ENCODE peak calls at places on chromosomes 5 and 9, in seven cellular contexts. One of them, this sample, is unnamed.

GRCh38 chr9:123542435-123543225 is 186.6 kb downstream of the CRB2 start:
- DNase-seq in K562: no peak
- DNase-seq in SK-N-SH: no peak
- DNase-seq in HepG2: peak
- DNase-seq in H1: no peak
- DNase-seq in HCT116: no peak
- DNase-seq in GM12878: no peak
- DNase-seq in this sample: no peak

GRCh38 chr9:14466828-14467227 is 152.9 kb upstream of the NFIB start:
- DNase-seq in HepG2: no peak
- DNase-seq in H1: no peak
- DNase-seq in SK-N-SH: no peak
- DNase-seq in HCT116: no peak
- DNase-seq in K562: no peak
- DNase-seq in GM12878: no peak
- DNase-seq in this sample: no peak

GRCh38 chr5:91146905-91147600 is 236.1 kb downstream of the ARRDC3 start:
- DNase-seq in HCT116: no peak
- DNase-seq in GM12878: no peak
- DNase-seq in K562: no peak
- DNase-seq in SK-N-SH: no peak
- DNase-seq in HepG2: no peak
- DNase-seq in H1: no peak
- DNase-seq in this sample: no peak

GRCh38 chr5:68264024-68264956 is 48.7 kb downstream of the PIK3R1 start:
- DNase-seq in H1: no peak
- DNase-seq in HepG2: peak
- DNase-seq in SK-N-SH: no peak
- DNase-seq in K562: no peak
- DNase-seq in HCT116: no peak
- DNase-seq in GM12878: no peak
- DNase-seq in this sample: no peak

GRCh38 chr9:34206561-34206960 is 27.7 kb downstream of the UBAP1 start:
- DNase-seq in HepG2: peak
- DNase-seq in SK-N-SH: no peak
- DNase-seq in HCT116: no peak
- DNase-seq in H1: no peak
- DNase-seq in K562: no peak
- DNase-seq in GM12878: no peak
- DNase-seq in this sample: no peak

GRCh38 chr5:36657563-36657995 is 51.2 kb downstream of the SLC1A3 start:
- DNase-seq in SK-N-SH: no peak
- DNase-seq in HCT116: peak
- DNase-seq in HepG2: peak
- DNase-seq in GM12878: no peak
- DNase-seq in K562: no peak
- DNase-seq in H1: no peak
- DNase-seq in this sample: no peak

GRCh38 chr5:19406576-19407365 is 581.2 kb downstream of the CDH18 start:
- DNase-seq in SK-N-SH: no peak
- DNase-seq in HepG2: no peak
- DNase-seq in GM12878: no peak
- DNase-seq in H1: no peak
- DNase-seq in K562: no peak
- DNase-seq in HCT116: no peak
- DNase-seq in this sample: no peak

GRCh38 chr5:9869616-9870288 is 239.6 kb upstream of the TAS2R1 start:
- DNase-seq in SK-N-SH: no peak
- DNase-seq in K562: no peak
- DNase-seq in H1: no peak
- DNase-seq in GM12878: no peak
- DNase-seq in HCT116: no peak
- DNase-seq in HepG2: no peak
- DNase-seq in this sample: no peak

GRCh38 chr9:129052592-129052991 is 16.2 kb downstream of the MIGA2 start:
- DNase-seq in GM12878: no peak
- DNase-seq in HepG2: no peak
- DNase-seq in H1: no peak
- DNase-seq in HCT116: peak
- DNase-seq in SK-N-SH: no peak
- DNase-seq in K562: peak
- DNase-seq in this sample: peak

GRCh38 chr5:39370555-39371366 is 6.5 kb upstream of the C9 start:
- DNase-seq in SK-N-SH: no peak
- DNase-seq in K562: no peak
- DNase-seq in GM12878: no peak
- DNase-seq in HepG2: no peak
- DNase-seq in HCT116: no peak
- DNase-seq in H1: no peak
- DNase-seq in this sample: no peak

DNA sequence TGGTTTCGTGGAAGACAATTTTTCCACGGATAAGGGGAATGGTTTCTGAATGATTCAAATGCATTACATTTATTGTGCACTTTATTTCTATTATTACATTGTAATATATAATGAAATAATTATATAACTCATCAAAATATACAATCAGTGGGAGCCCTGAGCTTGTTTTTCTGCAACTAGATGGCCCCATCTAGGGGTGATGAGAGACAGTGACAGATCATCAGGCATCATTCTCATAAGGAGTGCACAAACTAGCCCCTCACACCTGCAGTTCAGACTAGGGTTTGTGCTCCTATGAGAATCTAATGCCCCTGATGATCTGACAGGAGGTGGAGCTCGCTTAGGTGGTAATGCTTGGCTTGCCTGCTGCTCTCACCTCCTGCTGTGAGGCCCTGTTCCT is 6.4 kb downstream of the ISCA1 start:
- DNase-seq in HCT116: no peak
- DNase-seq in H1: no peak
- DNase-seq in SK-N-SH: no peak
- DNase-seq in HepG2: no peak
- DNase-seq in GM12878: no peak
- DNase-seq in K562: no peak
- DNase-seq in this sample: no peak
- TF ChIP-seq JUND in HCT116: no peak
- TF ChIP-seq JUND in H1: no peak
- TF ChIP-seq JUND in SK-N-SH: no peak
- TF ChIP-seq JUND in HepG2: no peak
- TF ChIP-seq JUND in GM12878: no peak
- TF ChIP-seq JUND in K562: no peak
- TF ChIP-seq JUND in this sample: no peak

DNA sequence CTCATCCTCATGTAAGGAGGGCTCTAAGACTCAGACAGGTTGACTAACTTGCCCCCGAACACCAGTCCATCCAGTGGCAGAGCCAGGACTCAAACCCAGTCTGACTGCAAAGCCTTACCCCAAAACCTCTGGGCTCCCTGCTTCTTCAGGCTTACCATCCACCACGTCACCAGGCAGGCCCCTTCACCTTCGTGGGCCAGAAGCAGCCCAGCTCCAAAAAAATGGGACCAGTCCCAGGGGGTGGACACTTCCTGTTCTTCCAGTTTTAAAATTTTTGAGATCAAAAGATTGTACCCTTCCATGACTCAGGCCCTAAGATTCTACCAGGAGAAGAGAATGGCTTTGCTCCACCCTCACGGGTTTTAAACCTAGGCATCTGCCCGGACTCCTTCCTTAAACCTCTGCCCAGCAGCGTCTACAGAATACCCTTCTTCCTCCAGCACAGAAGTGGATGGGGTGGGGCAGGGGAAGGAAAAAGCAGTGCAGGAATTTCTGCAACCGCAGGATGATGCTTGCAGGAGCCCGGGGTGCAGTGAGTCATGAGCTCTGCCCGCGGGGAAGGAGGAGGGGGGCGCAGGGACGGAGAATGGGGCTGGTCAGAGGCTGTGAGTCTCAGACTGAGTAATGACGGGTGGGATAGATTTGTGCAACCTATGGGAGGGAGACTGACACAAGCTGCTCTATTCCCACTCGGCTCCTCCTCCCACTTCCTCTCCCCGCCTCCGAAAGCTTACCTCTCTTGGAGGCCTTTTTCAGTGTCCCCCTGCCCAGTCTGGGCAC is 50.4 kb upstream of the STXBP1 start:
- DNase-seq in GM12878: no peak
- DNase-seq in HCT116: peak
- DNase-seq in H1: no peak
- DNase-seq in HepG2: no peak
- DNase-seq in SK-N-SH: no peak
- DNase-seq in K562: peak
- DNase-seq in this sample: peak
- TF ChIP-seq JUND in GM12878: no peak
- TF ChIP-seq JUND in HCT116: no peak
- TF ChIP-seq JUND in H1: peak
- TF ChIP-seq JUND in HepG2: no peak
- TF ChIP-seq JUND in SK-N-SH: peak
- TF ChIP-seq JUND in K562: peak
- TF ChIP-seq JUND in this sample: no peak

GRCh38 chr5:171673328-171673727 is 112.3 kb upstream of the SMIM23 start:
- DNase-seq in SK-N-SH: peak
- DNase-seq in K562: no peak
- DNase-seq in GM12878: no peak
- DNase-seq in HCT116: no peak
- DNase-seq in H1: no peak
- DNase-seq in HepG2: no peak
- DNase-seq in this sample: no peak

GRCh38 chr5:171673840-171674239 is 111.8 kb upstream of the SMIM23 start:
- DNase-seq in HepG2: no peak
- DNase-seq in K562: no peak
- DNase-seq in GM12878: no peak
- DNase-seq in H1: no peak
- DNase-seq in SK-N-SH: no peak
- DNase-seq in HCT116: no peak
- DNase-seq in this sample: no peak

GRCh38 chr5:171678631-171679030 is 107.0 kb upstream of the SMIM23 start:
- DNase-seq in SK-N-SH: no peak
- DNase-seq in H1: no peak
- DNase-seq in K562: no peak
- DNase-seq in HCT116: no peak
- DNase-seq in HepG2: no peak
- DNase-seq in GM12878: no peak
- DNase-seq in this sample: no peak

GRCh38 chr5:171675511-171675910 is 110.1 kb upstream of the SMIM23 start:
- DNase-seq in HCT116: no peak
- DNase-seq in GM12878: no peak
- DNase-seq in SK-N-SH: no peak
- DNase-seq in K562: no peak
- DNase-seq in H1: no peak
- DNase-seq in HepG2: no peak
- DNase-seq in this sample: no peak

DNA sequence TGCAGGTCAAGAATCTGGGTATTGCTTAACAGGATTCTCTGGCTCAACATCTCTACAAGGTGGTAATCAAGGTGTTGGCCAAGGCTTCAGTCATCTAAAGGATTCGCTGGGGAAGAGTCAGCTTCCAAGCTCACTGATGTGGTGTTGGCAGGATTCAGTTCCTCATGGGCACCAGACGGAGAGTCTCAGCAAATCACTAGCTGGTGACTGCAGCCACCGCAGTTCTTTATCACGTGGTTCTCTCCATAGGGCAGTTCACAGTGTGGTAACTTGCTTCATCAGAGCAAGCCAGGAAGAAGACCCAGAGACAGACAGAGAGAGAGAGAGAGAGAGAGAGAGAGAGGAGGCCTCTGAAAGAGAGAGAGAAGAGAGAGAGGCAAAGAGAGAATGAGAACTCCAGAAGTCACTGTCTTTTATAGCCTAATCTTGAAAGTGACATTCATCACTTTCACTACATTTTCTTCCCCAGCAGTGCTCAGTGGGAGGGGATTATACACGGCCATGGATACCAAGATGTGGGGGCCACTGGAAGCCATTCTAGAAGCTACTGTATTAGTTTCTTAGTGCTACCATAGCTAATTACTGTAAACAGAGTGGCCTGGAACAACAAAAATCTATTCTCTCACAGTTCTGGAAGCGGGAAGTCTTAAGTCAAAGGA is 109.2 kb upstream of the SMIM23 start:
- DNase-seq in GM12878: no peak
- DNase-seq in K562: no peak
- DNase-seq in SK-N-SH: no peak
- DNase-seq in HCT116: no peak
- DNase-seq in H1: no peak
- DNase-seq in HepG2: no peak
- DNase-seq in this sample: no peak
- TF ChIP-seq JUND in GM12878: no peak
- TF ChIP-seq JUND in K562: no peak
- TF ChIP-seq JUND in SK-N-SH: no peak
- TF ChIP-seq JUND in HCT116: no peak
- TF ChIP-seq JUND in H1: no peak
- TF ChIP-seq JUND in HepG2: no peak
- TF ChIP-seq JUND in this sample: no peak

DNA sequence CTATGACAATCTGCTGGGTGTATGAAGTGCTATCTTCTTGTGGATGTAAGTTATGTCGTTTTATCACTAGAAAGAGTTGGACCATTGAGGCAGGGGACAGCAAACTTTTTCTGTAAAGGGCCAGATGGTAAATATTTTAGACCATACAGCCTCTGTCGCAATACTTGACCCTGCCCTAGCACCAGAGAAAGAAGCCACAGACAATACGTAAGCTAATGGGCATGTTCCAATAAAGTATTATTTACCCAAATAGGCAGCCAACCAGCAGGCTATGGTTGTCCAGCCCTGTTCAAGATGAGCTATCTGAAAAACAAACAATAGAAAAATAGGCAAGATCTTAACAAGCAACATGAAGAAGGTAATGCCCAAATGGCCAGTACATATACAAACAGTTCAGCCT is 36.4 kb downstream of the MTX3 start:
- DNase-seq in SK-N-SH: no peak
- DNase-seq in K562: no peak
- DNase-seq in HCT116: no peak
- DNase-seq in HepG2: no peak
- DNase-seq in H1: no peak
- DNase-seq in GM12878: no peak
- DNase-seq in this sample: peak
- TF ChIP-seq JUND in SK-N-SH: no peak
- TF ChIP-seq JUND in K562: no peak
- TF ChIP-seq JUND in HCT116: no peak
- TF ChIP-seq JUND in HepG2: no peak
- TF ChIP-seq JUND in H1: no peak
- TF ChIP-seq JUND in GM12878: no peak
- TF ChIP-seq JUND in this sample: no peak

GRCh38 chr9:89435315-89435823 is 62.5 kb downstream of the SEMA4D start:
- DNase-seq in HepG2: no peak
- DNase-seq in K562: peak
- DNase-seq in GM12878: no peak
- DNase-seq in SK-N-SH: no peak
- DNase-seq in H1: peak
- DNase-seq in HCT116: peak
- DNase-seq in this sample: peak
- TF ChIP-seq JUND in HepG2: no peak
- TF ChIP-seq JUND in K562: no peak
- TF ChIP-seq JUND in GM12878: no peak
- TF ChIP-seq JUND in SK-N-SH: no peak
- TF ChIP-seq JUND in H1: no peak
- TF ChIP-seq JUND in HCT116: no peak
- TF ChIP-seq JUND in this sample: no peak

DNA sequence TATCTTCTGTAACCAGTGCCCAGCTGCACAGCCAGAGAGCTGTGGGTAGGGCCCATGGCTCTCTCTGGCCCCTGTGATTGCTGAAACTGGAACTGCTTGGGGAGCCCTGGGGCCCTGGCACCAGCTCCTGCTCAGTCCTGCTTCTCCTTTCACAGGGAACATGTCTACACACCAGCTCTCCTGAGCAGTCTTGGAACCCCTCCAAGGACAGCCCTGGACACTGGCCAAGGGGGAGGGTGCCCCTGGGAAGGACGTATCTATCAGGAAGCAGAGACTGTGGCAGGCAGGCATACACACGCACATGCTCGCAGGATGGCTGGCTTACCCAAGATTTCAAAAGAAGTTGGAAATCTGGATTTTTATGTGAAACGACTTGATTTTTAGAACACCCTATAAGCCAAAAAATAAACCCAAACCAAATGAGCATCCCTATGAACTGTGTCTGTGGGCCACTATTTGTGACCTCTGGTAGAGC is 8.8 kb upstream of the TRAF1 start:
- DNase-seq in SK-N-SH: peak
- DNase-seq in K562: peak
- DNase-seq in H1: no peak
- DNase-seq in HCT116: no peak
- DNase-seq in HepG2: no peak
- DNase-seq in GM12878: no peak
- DNase-seq in this sample: peak
- TF ChIP-seq JUND in SK-N-SH: no peak
- TF ChIP-seq JUND in K562: peak
- TF ChIP-seq JUND in H1: no peak
- TF ChIP-seq JUND in HCT116: no peak
- TF ChIP-seq JUND in HepG2: no peak
- TF ChIP-seq JUND in GM12878: no peak
- TF ChIP-seq JUND in this sample: no peak